ENCODE peak calls at places on chromosomes 1 and 21, in six cellular contexts. C, T, G, B, J and H are unnamed samples.

GRCh38 chr1:26097696-26098095 is 13.9 kb upstream of the PDIK1L start:
- DNase-seq in B (no peak), C (peak), G (no peak), T (no peak), J (peak), H (no peak)

GRCh38 chr1:192936313-192937018 is 122.7 kb downstream of the UCHL5 start:
- DNase-seq in G (no peak), C (no peak), J (peak), B (no peak), T (no peak), H (no peak)

GRCh38 chr1:1307261-1307907 is 346 bp downstream of the ACAP3 start:
- DNase-seq in T (no peak), J (no peak), B (no peak), G (no peak), C (no peak), H (peak)

GRCh38 chr21:42377951-42378340 is 11.6 kb upstream of the TFF1 start:
- DNase-seq in G (no peak), B (no peak), T (no peak), J (no peak), C (no peak), H (no peak)

GRCh38 chr1:163664706-163665321 is 343.1 kb downstream of the NUF2 start:
- DNase-seq in J (no peak), B (no peak), G (no peak), C (no peak), T (peak), H (no peak)

GRCh38 chr1:59150537-59151386 is 146.1 kb upstream of the FGGY start:
- DNase-seq in T (peak), B (no peak), G (no peak), J (peak), C (peak), H (peak)

GRCh38 chr1:86429830-86430229 is 5.9 kb downstream of the CLCA2 start:
- DNase-seq in J (peak), G (no peak), B (no peak), T (peak), C (peak), H (peak)

GRCh38 chr1:11652203-11652780 is 1.9 kb downstream of the FBXO2 start:
- DNase-seq in J (no peak), C (no peak), T (no peak), G (no peak), B (no peak), H (no peak)

GRCh38 chr1:234726359-234726836 is 116.4 kb upstream of the IRF2BP2 start:
- DNase-seq in J (no peak), C (no peak), G (peak), T (no peak), B (no peak), H (no peak)

GRCh38 chr1:77484334-77484733 is 198.1 kb downstream of the ZZZ3 start:
- DNase-seq in B (no peak), G (no peak), T (no peak), C (no peak), J (no peak), H (no peak)

GRCh38 chr1:15737324-15738319 is 1.6 kb downstream of the SLC25A34 start:
- DNase-seq in B (no peak), J (no peak), G (no peak), C (no peak), T (no peak), H (no peak)